ENCODE peak calls at places on chromosomes 2 and 18, in seven cellular contexts. W is NCI-H460; B is epithelial cell of esophagus; A is activated CD4-positive, CD25-positive, alpha-beta regulatory T cell treated with anti-CD3 and anti-CD28 coated beads, Interleukin-2, amount 50 U/mL, for 16 hours; N is IMR-90; E is cerebellum; R is GM23338. Y is an unnamed sample.

GRCh38 chr18:58639751-58640427 is 11.0 kb upstream of the ALPK2 start:
- DNase-seq in W (peak; percentile 43), R (peak; percentile 68), N (peak; percentile 69), E (no peak), B (peak; percentile 81), A (no peak), Y (no peak)

GRCh38 chr2:3778016-3778415 is 74.6 kb downstream of the DCDC2C start:
- DNase-seq in N (no peak), R (no peak), B (no peak), E (no peak), W (no peak), A (no peak), Y (no peak)

GRCh38 chr2:98907385-98907784 is 28.6 kb downstream of the CRACDL start:
- DNase-seq in B (no peak), N (no peak), R (no peak), W (no peak), E (no peak), A (no peak), Y (no peak)

GRCh38 chr2:27771548-27772335 is at the start of gene MRPL33:
- DNase-seq in A (peak; percentile 82), B (peak; percentile 89), N (peak; percentile 85), R (peak; percentile 98), E (peak; percentile 96), W (peak; percentile 88), Y (peak; percentile 92)

GRCh38 chr2:190576565-190576964 is 42.0 kb upstream of the NEMP2 start:
- DNase-seq in A (no peak), N (no peak), B (peak; percentile 46), E (no peak), R (no peak), W (no peak), Y (no peak)

GRCh38 chr2:96601382-96602292 is 36.5 kb downstream of the KANSL3 start:
- DNase-seq in A (no peak), N (no peak), B (no peak), E (no peak), R (no peak), W (no peak), Y (no peak)

GRCh38 chr2:133956434-133956935 is 297.4 kb upstream of the MGAT5 start:
- DNase-seq in B (no peak), W (no peak), N (no peak), A (no peak), E (no peak), R (no peak), Y (peak; percentile 44)

GRCh38 chr18:48583568-48583967 is 44.7 kb downstream of the CTIF start:
- DNase-seq in B (no peak), W (no peak), A (no peak), R (no peak), N (peak; percentile 26), E (peak; percentile 76), Y (no peak)

GRCh38 chr2:112053917-112054846 is 887 bp upstream of the TMEM87B start:
- DNase-seq in W (peak; percentile 90), N (peak; percentile 92), B (peak; percentile 97), R (peak; percentile 96), A (peak; percentile 90), E (peak; percentile 91), Y (peak; percentile 93)

GRCh38 chr18:75582406-75582821 is 154.9 kb upstream of the SMIM21 start:
- DNase-seq in R (no peak), N (peak; percentile 76), E (no peak), B (no peak), W (no peak), A (no peak), Y (no peak)

GRCh38 chr2:159192519-159192918 is 94.0 kb downstream of the WDSUB1 start:
- DNase-seq in E (no peak), R (no peak), A (no peak), N (no peak), B (no peak), W (no peak), Y (no peak)

GRCh38 chr2:182587831-182588230 is 128.2 kb upstream of the DNAJC10 start:
- DNase-seq in E (no peak), B (peak; percentile 36), N (peak; percentile 94), R (no peak), A (no peak), W (peak; percentile 37), Y (peak; percentile 17)

GRCh38 chr2:128319773-128320608 is 1.3 kb upstream of the HS6ST1 start:
- DNase-seq in B (no peak), N (no peak), R (no peak), A (no peak), W (no peak), E (no peak), Y (no peak)

Y was measured in trophoblast cell.